ENCODE peak calls at places on chromosomes 16 and 17, in eight cellular contexts. E is uterus; U is adrenal gland; P is hepatocyte; K is neuronal stem cell; J is Panc1; L is CD4-positive, CD25-positive, alpha-beta regulatory T cell; T is mucosa of descending colon. I is an unnamed sample.

GRCh38 chr17:40564883-40565744 is at the start of gene CCR7:
- DNase-seq in E (no peak), U (no peak), P (no peak), K (no peak), J (no peak), L (peak; percentile 83), T (peak; percentile 85), I (no peak)

GRCh38 chr17:9531080-9531479 is 44.5 kb downstream of the STX8 start:
- DNase-seq in E (no peak), U (no peak), P (peak; percentile 7), K (no peak), J (no peak), L (no peak), T (no peak), I (no peak)

GRCh38 chr16:2507052-2507678 is 6.6 kb upstream of the ATP6V0C start:
- DNase-seq in E (no peak), U (no peak), P (no peak), K (no peak), J (no peak), L (no peak), T (peak; percentile 69), I (no peak)

GRCh38 chr17:49365667-49366066 is 3.6 kb upstream of the ZNF652 start:
- DNase-seq in E (no peak), U (peak; percentile 53), P (peak; percentile 30), K (no peak), J (no peak), L (no peak), T (no peak), I (peak; percentile 27)

GRCh38 chr16:66041907-66042306 is 324.6 kb upstream of the CDH5 start:
- DNase-seq in E (no peak), U (no peak), P (no peak), K (no peak), J (no peak), L (no peak), T (no peak), I (no peak)

GRCh38 chr17:4533522-4534502 is 21.4 kb downstream of the MYBBP1A start:
- DNase-seq in E (no peak), U (no peak), P (no peak), K (no peak), J (no peak), L (no peak), T (no peak), I (no peak)

GRCh38 chr16:49638696-49639629 is 216.9 kb downstream of the ZNF423 start:
- DNase-seq in E (no peak), U (no peak), P (no peak), K (no peak), J (no peak), L (no peak), T (no peak), I (peak; percentile 39)

GRCh38 chr17:66445229-66445628 is 142.8 kb downstream of the PRKCA start:
- DNase-seq in E (no peak), U (no peak), P (no peak), K (no peak), J (no peak), L (no peak), T (no peak), I (peak; percentile 93)

GRCh38 chr16:68234188-68235104 is 1.5 kb downstream of the ESRP2 start:
- DNase-seq in E (peak; percentile 18), U (peak; percentile 25), P (peak; percentile 93), K (no peak), J (no peak), L (no peak), T (peak; percentile 95), I (no peak)

GRCh38 chr16:65121870-65122723 is at the start of gene CDH11:
- DNase-seq in E (peak; percentile 83), U (no peak), P (peak; percentile 90), K (peak; percentile 88), J (no peak), L (no peak), T (peak; percentile 58), I (peak; percentile 95)

GRCh38 chr17:14755002-14755401 is 454.1 kb downstream of the HS3ST3B1 start:
- DNase-seq in E (no peak), U (no peak), P (peak; percentile 37), K (no peak), J (no peak), L (no peak), T (no peak), I (no peak)

GRCh38 chr16:1989826-1990335 is at the start of gene SYNGR3:
- DNase-seq in E (no peak), U (no peak), P (peak; percentile 56), K (no peak), J (no peak), L (no peak), T (no peak), I (peak; percentile 47)

GRCh38 chr16:74868501-74868900 is 93.9 kb upstream of the FA2H start:
- DNase-seq in E (no peak), U (no peak), P (no peak), K (peak; percentile 31), J (no peak), L (no peak), T (no peak), I (no peak)

GRCh38 chr17:58344791-58345157 is 7.2 kb downstream of the SUPT4H1 start:
- DNase-seq in E (no peak), U (no peak), P (no peak), K (no peak), J (no peak), L (peak; percentile 55), T (no peak), I (no peak)

GRCh38 chr16:66383551-66383950 is 17.1 kb downstream of the CDH5 start:
- DNase-seq in E (no peak), U (no peak), P (no peak), K (no peak), J (no peak), L (no peak), T (no peak), I (no peak)

GRCh38 chr17:39166437-39167335 is 725 bp upstream of the ARL5C start:
- DNase-seq in E (no peak), U (no peak), P (no peak), K (no peak), J (no peak), L (no peak), T (no peak), I (no peak)

GRCh38 chr17:21272881-21273839 is 11.4 kb upstream of the MAP2K3 start:
- DNase-seq in E (no peak), U (no peak), P (no peak), K (no peak), J (no peak), L (no peak), T (no peak), I (no peak)

GRCh38 chr16:11174141-11174540 is 81.9 kb downstream of the SOCS1 start:
- DNase-seq in E (no peak), U (no peak), P (no peak), K (no peak), J (no peak), L (no peak), T (no peak), I (no peak)

GRCh38 chr16:11175106-11175795 is 80.8 kb downstream of the SOCS1 start:
- DNase-seq in E (no peak), U (no peak), P (no peak), K (no peak), J (no peak), L (no peak), T (peak; percentile 34), I (no peak)

GRCh38 chr16:11173426-11173825 is 82.6 kb downstream of the SOCS1 start:
- DNase-seq in E (no peak), U (no peak), P (no peak), K (no peak), J (no peak), L (no peak), T (no peak), I (no peak)

GRCh38 chr16:11177578-11178130 is 78.3 kb downstream of the SOCS1 start:
- DNase-seq in E (no peak), U (no peak), P (no peak), K (no peak), J (no peak), L (no peak), T (peak; percentile 24), I (no peak)

DNA sequence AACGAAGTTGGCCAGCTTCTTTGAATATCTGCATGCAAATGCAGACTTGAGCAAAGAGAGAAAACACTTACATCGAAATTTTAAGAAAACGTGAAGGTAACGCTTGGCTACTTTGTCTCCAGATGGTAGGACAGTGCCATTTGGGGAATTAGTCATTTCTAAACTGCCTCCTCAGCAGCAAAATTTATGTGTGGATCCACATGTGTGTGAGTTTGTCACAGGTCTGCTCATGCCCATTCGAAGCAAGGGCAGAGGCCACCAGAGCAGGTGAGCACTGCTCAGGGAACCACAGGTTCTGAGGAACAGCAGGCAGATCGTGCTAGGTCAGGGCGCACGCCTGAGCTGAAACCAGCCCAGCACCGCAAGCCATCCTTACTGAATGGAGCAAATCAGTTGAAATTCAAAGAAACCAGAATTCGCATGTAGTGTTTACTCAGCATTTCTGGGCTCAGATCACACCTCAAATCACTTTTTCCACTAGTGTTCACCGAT is 80.1 kb downstream of the SOCS1 start:
- DNase-seq in E (no peak), U (no peak), P (no peak), K (no peak), J (no peak), L (no peak), T (no peak), I (no peak)
- H3K4me1 ChIP-seq in E (no peaks in the 10 kb centered on the region), U (no peaks in the 10 kb centered on the region), P (no peaks in the 10 kb centered on the region), K (no peaks in the 10 kb centered on the region), J (peaks cover 20% of the 10 kb centered on the region), L (no peaks in the 10 kb centered on the region), T (no peaks in the 10 kb centered on the region), I (no peaks in the 10 kb centered on the region)

GRCh38 chr17:19646788-19647696 is 1.5 kb upstream of the ALDH3A2 start:
- DNase-seq in E (no peak), U (peak; percentile 82), P (no peak), K (no peak), J (no peak), L (no peak), T (no peak), I (peak; percentile 35)
- H3K4me1 ChIP-seq in E (peaks cover 16% of the 10 kb centered on the region), U (peaks cover 52% of the 10 kb centered on the region), P (peaks cover 39% of the 10 kb centered on the region), K (peaks cover 13% of the 10 kb centered on the region), J (peaks cover 46% of the 10 kb centered on the region), L (peaks cover 36% of the 10 kb centered on the region), T (peaks cover 35% of the 10 kb centered on the region), I (peaks cover 64% of the 10 kb centered on the region)

GRCh38 chr17:1379930-1380313 is 20.1 kb downstream of the YWHAE start:
- DNase-seq in E (no peak), U (no peak), P (no peak), K (no peak), J (no peak), L (peak; percentile 23), T (no peak), I (no peak)
- H3K4me1 ChIP-seq in E (peaks cover 35% of the 10 kb centered on the region), U (peaks cover 93% of the 10 kb centered on the region), P (peaks cover 49% of the 10 kb centered on the region), K (no peaks in the 10 kb centered on the region), J (peaks cover 51% of the 10 kb centered on the region), L (peaks cover 61% of the 10 kb centered on the region), T (peaks cover 66% of the 10 kb centered on the region), I (peaks cover 75% of the 10 kb centered on the region)

GRCh38 chr16:3837851-3838564 is 42.5 kb downstream of the CREBBP start:
- DNase-seq in E (no peak), U (no peak), P (no peak), K (no peak), J (no peak), L (no peak), T (no peak), I (no peak)
- H3K4me1 ChIP-seq in E (peaks cover 9% of the 10 kb centered on the region), U (peaks cover 22% of the 10 kb centered on the region), P (peaks cover 3% of the 10 kb centered on the region), K (no peaks in the 10 kb centered on the region), J (no peaks in the 10 kb centered on the region), L (peaks cover 9% of the 10 kb centered on the region), T (no peaks in the 10 kb centered on the region), I (peaks cover 24% of the 10 kb centered on the region)

GRCh38 chr16:8948069-8948593 is 15.6 kb downstream of the USP7 start:
- DNase-seq in E (no peak), U (no peak), P (no peak), K (no peak), J (no peak), L (no peak), T (no peak), I (no peak)
- H3K4me1 ChIP-seq in E (peaks cover 5% of the 10 kb centered on the region), U (peaks cover 79% of the 10 kb centered on the region), P (peaks cover 40% of the 10 kb centered on the region), K (peaks cover 14% of the 10 kb centered on the region), J (peaks cover 61% of the 10 kb centered on the region), L (peaks cover 100% of the 10 kb centered on the region), T (peaks cover 98% of the 10 kb centered on the region), I (peaks cover 21% of the 10 kb centered on the region)

I was measured in adipocyte.